ENCODE peak calls at places on chromosomes 16 and 17, in seven cellular contexts. A is heart left ventricle; P is IMR-90; U is heart right ventricle; V is left ventricle myocardium inferior; Q is CD4-positive, alpha-beta memory T cell; W is fibroblast of lung. K is an unnamed sample. For H3K9me3 and H3K36me3, the result is how much of the 10 kb centered on the place peaks cover.

GRCh38 chr17:46117117-46117516 is 76.1 kb downstream of the KANSL1 start:
- DNase-seq in A (no peak), P (no peak), U (no peak), V (no peak), Q (no peak), W (no peak), K (no peak)

GRCh38 chr16:49890876-49891275 is 35.0 kb upstream of the ZNF423 start:
- DNase-seq in A (peak), P (no peak), U (no peak), V (no peak), Q (no peak), W (no peak), K (no peak)

GRCh38 chr17:66689192-66689591 is 145.7 kb upstream of the CACNG5 start:
- DNase-seq in A (no peak), P (no peak), U (no peak), V (no peak), Q (no peak), W (no peak), K (no peak)

GRCh38 chr17:77716289-77716929 is 242.1 kb upstream of the TNRC6C start:
- DNase-seq in A (no peak), P (no peak), U (no peak), V (no peak), Q (no peak), W (peak), K (no peak)

GRCh38 chr17:55622547-55622946 is 100.1 kb downstream of the TMEM100 start:
- DNase-seq in A (no peak), P (no peak), U (no peak), V (no peak), Q (no peak), W (no peak), K (no peak)

GRCh38 chr16:2535644-2536021 is 2.2 kb upstream of the PDPK1 start:
- DNase-seq in A (no peak), P (peak), U (no peak), V (no peak), Q (no peak), W (peak), K (peak)

GRCh38 chr17:50099003-50099402 is 3.9 kb downstream of the PDK2 start:
- DNase-seq in A (peak), P (no peak), U (peak), V (no peak), Q (no peak), W (no peak), K (no peak)

GRCh38 chr16:15807603-15808009 is 49.2 kb downstream of the MYH11 start:
- DNase-seq in A (no peak), P (peak), U (no peak), V (no peak), Q (no peak), W (peak), K (no peak)

GRCh38 chr17:8332688-8333087 is 7.0 kb upstream of the ODF4 start:
- DNase-seq in A (no peak), P (no peak), U (no peak), V (peak), Q (no peak), W (no peak), K (no peak)

GRCh38 chr16:49748322-49748721 is 107.6 kb downstream of the ZNF423 start:
- DNase-seq in A (no peak), P (no peak), U (no peak), V (no peak), Q (no peak), W (peak), K (peak)

GRCh38 chr17:49676276-49676868 is 1.5 kb downstream of the SPOP start:
- DNase-seq in A (no peak), P (peak), U (no peak), V (no peak), Q (peak), W (peak), K (no peak)

GRCh38 chr17:77529328-77529650 is 388.5 kb downstream of the SEC14L1 start:
- DNase-seq in A (no peak), P (no peak), U (no peak), V (no peak), Q (no peak), W (no peak), K (no peak)

GRCh38 chr17:68782829-68783228 is 172.4 kb downstream of the ABCA8 start:
- DNase-seq in A (no peak), P (no peak), U (no peak), V (peak), Q (no peak), W (no peak), K (no peak)

GRCh38 chr17:4858880-4859260 is 25.7 kb downstream of the MINK1 start:
- DNase-seq in A (peak), P (peak), U (peak), V (peak), Q (no peak), W (peak), K (peak)

GRCh38 chr17:9185688-9186289 is 164.5 kb downstream of the NTN1 start:
- DNase-seq in A (no peak), P (no peak), U (no peak), V (no peak), Q (no peak), W (no peak), K (no peak)

GRCh38 chr16:58047557-58048348 is 22.2 kb downstream of the MMP15 start:
- DNase-seq in A (peak), P (no peak), U (no peak), V (no peak), Q (no peak), W (no peak), K (no peak)

GRCh38 chr16:1472974-1473373 is 1.9 kb downstream of the CLCN7 start:
- DNase-seq in A (no peak), P (no peak), U (no peak), V (no peak), Q (no peak), W (no peak), K (no peak)

GRCh38 chr16:73504591-73504990 is 456.7 kb upstream of the ZFHX3 start:
- DNase-seq in A (no peak), P (no peak), U (no peak), V (no peak), Q (no peak), W (no peak), K (no peak)

GRCh38 chr17:78779848-78780247 is 2.2 kb downstream of the CYTH1 start:
- DNase-seq in A (no peak), P (no peak), U (no peak), V (no peak), Q (peak), W (no peak), K (no peak)

GRCh38 chr16:54986404-54986803 is 55.7 kb downstream of the IRX5 start:
- DNase-seq in A (no peak), P (no peak), U (no peak), V (no peak), Q (no peak), W (no peak), K (no peak)

GRCh38 chr16:70254095-70254964 is 2.6 kb upstream of the EXOSC6 start:
- DNase-seq in A (no peak), P (peak), U (no peak), V (no peak), Q (no peak), W (no peak), K (no peak)

GRCh38 chr16:49855280-49855821 is 561 bp downstream of the ZNF423 start:
- DNase-seq in A (peak), P (peak), U (peak), V (peak), Q (peak), W (peak), K (peak)

GRCh38 chr16:11738742-11739544 is 3.7 kb downstream of the TXNDC11 start:
- DNase-seq in A (no peak), P (no peak), U (no peak), V (no peak), Q (no peak), W (no peak), K (no peak)

GRCh38 chr16:67462279-67462655 is 18.7 kb downstream of the ATP6V0D1 start:
- DNase-seq in A (no peak), P (no peak), U (no peak), V (no peak), Q (no peak), W (peak), K (no peak)

GRCh38 chr16:27237229-27238015 is 31.1 kb downstream of the NSMCE1 start:
- DNase-seq in A (no peak), P (no peak), U (no peak), V (no peak), Q (peak), W (peak), K (no peak)

GRCh38 chr17:56699186-56699895 is 105.8 kb downstream of the NOG start:
- DNase-seq in A (no peak), P (peak), U (peak), V (peak), Q (no peak), W (peak), K (peak)

GRCh38 chr17:58204796-58205195 is 12.3 kb downstream of the EPX start:
- DNase-seq in A (no peak), P (no peak), U (no peak), V (no peak), Q (no peak), W (peak), K (peak)

GRCh38 chr17:60901222-60901621 is 223.6 kb downstream of the BCAS3 start:
- DNase-seq in A (no peak), P (peak), U (no peak), V (no peak), Q (no peak), W (peak), K (no peak)

DNA sequence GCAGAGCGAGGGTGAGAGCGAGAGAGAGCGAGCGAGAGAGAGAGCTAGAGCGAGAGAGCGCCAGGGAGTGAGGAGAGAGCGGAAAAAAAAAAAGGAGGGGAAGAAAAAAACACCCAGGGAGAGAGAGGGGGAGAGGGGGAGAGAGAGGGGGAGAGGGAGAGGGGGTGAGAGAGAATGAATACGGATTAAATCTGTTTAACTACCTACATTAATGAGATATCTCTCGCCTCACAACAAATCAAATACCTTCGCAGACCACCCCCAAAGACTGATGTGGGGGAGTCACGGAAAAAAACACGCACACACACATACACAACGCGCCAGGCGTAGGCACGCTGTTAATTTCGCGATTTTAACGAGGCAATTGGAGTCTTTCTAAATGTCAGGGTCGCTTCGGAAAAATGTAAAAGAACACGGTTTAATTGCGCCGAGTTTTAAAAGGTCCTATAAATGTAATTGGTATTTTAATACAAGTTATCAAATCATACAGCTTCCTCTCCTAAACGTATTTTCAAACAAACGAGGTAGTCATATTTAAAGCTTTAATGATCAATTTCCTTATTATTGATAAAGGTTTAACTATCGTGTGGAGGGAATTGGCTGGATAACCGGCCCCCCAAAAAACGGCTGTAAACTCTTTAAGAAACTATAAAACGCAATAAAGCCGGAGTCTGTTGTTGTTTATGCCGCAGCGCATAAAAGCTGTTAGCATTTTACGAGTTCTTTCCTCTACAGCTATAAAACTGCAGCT is at the start of gene HOXB8:
- DNase-seq in A (no peak), P (no peak), U (no peak), V (no peak), Q (no peak), W (no peak), K (peak)
- H3K4me3 ChIP-seq in A (no peak), P (peak), U (no peak), V (peak), Q (no peak), W (peak), K (peak)

GRCh38 chr17:1639549-1639948 is 6.0 kb downstream of the SCARF1 start:
- DNase-seq in A (peak), P (no peak), U (no peak), V (no peak), Q (no peak), W (no peak), K (no peak)

GRCh38 chr17:1643293-1643998 is 2.1 kb downstream of the SCARF1 start:
- DNase-seq in A (peak), P (no peak), U (peak), V (no peak), Q (peak), W (no peak), K (no peak)

GRCh38 chr17:1640329-1641064 is 5.0 kb downstream of the SCARF1 start:
- DNase-seq in A (peak), P (no peak), U (no peak), V (no peak), Q (no peak), W (no peak), K (peak)

GRCh38 chr17:1638624-1639300 is 6.8 kb downstream of the SCARF1 start:
- DNase-seq in A (peak), P (no peak), U (no peak), V (no peak), Q (no peak), W (no peak), K (no peak)

DNA sequence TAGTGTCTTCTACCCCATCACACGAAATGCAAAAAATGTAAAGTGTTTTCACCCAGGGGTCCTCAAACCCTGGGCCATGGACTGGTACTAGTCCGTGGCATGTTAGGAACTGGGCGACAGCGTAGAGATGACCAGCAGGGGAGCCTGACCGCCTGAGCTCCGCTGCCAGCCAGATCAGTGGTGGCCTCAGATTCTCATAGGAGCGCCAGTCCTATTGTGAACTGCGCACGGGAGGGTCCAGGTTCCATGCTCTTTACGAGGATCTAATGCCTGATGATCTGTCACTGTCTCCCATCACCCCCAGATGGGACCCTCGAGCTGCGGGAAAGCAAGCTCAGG is 4.5 kb downstream of the SCARF1 start:
- DNase-seq in A (peak), P (no peak), U (no peak), V (no peak), Q (no peak), W (no peak), K (no peak)
- H3K9me3 ChIP-seq in A (under half), P (under half), U (under half), V (under half), Q (under half), W (under half), K (under half)

GRCh38 chr17:6611231-6611630 is 29.3 kb downstream of the KIAA0753 start:
- DNase-seq in A (no peak), P (no peak), U (no peak), V (no peak), Q (no peak), W (no peak), K (no peak)
- H3K36me3 ChIP-seq in A (half or more), P (under half), U (under half), V (half or more), Q (under half), W (under half), K (under half)

GRCh38 chr17:31489295-31490018 is 98.0 kb downstream of the RAB11FIP4 start:
- DNase-seq in A (peak), P (no peak), U (no peak), V (no peak), Q (no peak), W (no peak), K (no peak)
- H3K4me3 ChIP-seq in A (peak), P (no peak), U (no peak), V (peak), Q (peak), W (no peak), K (no peak)

DNA sequence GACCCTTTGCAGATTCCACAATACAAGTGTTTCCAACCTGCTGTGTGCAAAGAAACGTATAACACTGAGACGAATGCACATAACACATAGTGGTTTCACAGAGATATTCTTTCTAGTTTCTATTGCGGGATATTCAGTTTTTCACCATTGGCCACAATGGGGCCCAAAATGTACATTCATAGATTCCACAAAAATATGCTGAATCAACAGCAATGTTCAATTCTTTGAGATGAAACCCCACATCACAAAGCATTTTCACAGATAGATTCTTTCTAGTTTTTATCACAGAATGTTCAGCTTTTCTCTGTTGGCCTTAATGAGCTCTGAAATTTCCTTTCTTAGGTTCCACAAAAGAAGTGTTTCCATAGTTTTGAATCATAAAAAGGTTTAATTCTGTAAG is 2472.3 kb downstream of the TP53TG3F start:
- DNase-seq in A (no peak), P (no peak), U (no peak), V (no peak), Q (no peak), W (no peak), K (no peak)
- H3K9me3 ChIP-seq in A (half or more), P (under half), U (under half), V (half or more), Q (under half), W (under half), K (under half)